ENCODE peak calls at places on chromosomes 7 and 10, in five cellular contexts. D is effector memory CD4-positive, alpha-beta T cell; S is heart left ventricle; V is GM23248; J is MM.1S. C is an unnamed sample.

GRCh38 chr10:114681542-114681941 is 23.5 kb upstream of the ABLIM1 start:
- DNase-seq in D (no peak), S (peak; percentile 51), V (no peak), J (no peak), C (no peak)

GRCh38 chr10:4354382-4354812 is 471.6 kb upstream of the AKR1E2 start:
- DNase-seq in D (no peak), S (no peak), V (peak; percentile 39), J (no peak), C (no peak)

GRCh38 chr7:138974103-138974502 is 7.1 kb downstream of the KIAA1549 start:
- DNase-seq in D (no peak), S (no peak), V (no peak), J (no peak), C (no peak)

GRCh38 chr10:102675887-102676616 is 31.8 kb downstream of the TRIM8 start:
- DNase-seq in D (no peak), S (no peak), V (peak; percentile 72), J (peak; percentile 51), C (peak; percentile 95)

GRCh38 chr7:134364619-134365037 is 47.9 kb upstream of the SLC35B4 start:
- DNase-seq in D (no peak), S (no peak), V (peak; percentile 85), J (no peak), C (no peak)

GRCh38 chr7:55550838-55551537 is 21.3 kb downstream of the VOPP1 start:
- DNase-seq in D (no peak), S (no peak), V (no peak), J (no peak), C (no peak)

GRCh38 chr10:26215923-26216576 is 524 bp upstream of the GAD2 start:
- DNase-seq in D (no peak), S (no peak), V (peak; percentile 66), J (no peak), C (peak; percentile 88)

GRCh38 chr10:100697070-100697469 is 48.3 kb upstream of the PAX2 start:
- DNase-seq in D (no peak), S (no peak), V (peak; percentile 51), J (no peak), C (peak; percentile 79)

GRCh38 chr7:114639456-114639855 is 224.8 kb downstream of the FOXP2 start:
- DNase-seq in D (no peak), S (no peak), V (no peak), J (no peak), C (no peak)

GRCh38 chr10:127161482-127161881 is 34.9 kb downstream of the INSYN2A start:
- DNase-seq in D (no peak), S (no peak), V (no peak), J (no peak), C (no peak)

GRCh38 chr7:17487343-17487742 is 188.9 kb downstream of the AHR start:
- DNase-seq in D (no peak), S (no peak), V (no peak), J (no peak), C (no peak)

GRCh38 chr10:78165617-78166016 is 132.0 kb downstream of the RPS24 start:
- DNase-seq in D (no peak), S (no peak), V (no peak), J (no peak), C (no peak)

GRCh38 chr7:139774376-139774775 is 3.4 kb downstream of the HIPK2 start:
- DNase-seq in D (no peak), S (no peak), V (peak; percentile 90), J (no peak), C (peak; percentile 40)

GRCh38 chr10:93701903-93702277 is 502 bp downstream of the FRA10AC1 start:
- DNase-seq in D (peak; percentile 2), S (no peak), V (peak; percentile 72), J (no peak), C (peak; percentile 40)

GRCh38 chr10:121598261-121599249 is at the start of gene FGFR2:
- DNase-seq in D (no peak), S (peak; percentile 69), V (peak; percentile 67), J (peak; percentile 61), C (peak; percentile 82)

GRCh38 chr10:118543714-118544400 is 51.6 kb downstream of the PRLHR start:
- DNase-seq in D (peak; percentile 12), S (no peak), V (peak; percentile 75), J (peak; percentile 63), C (peak; percentile 47)

GRCh38 chr7:27198138-27198841 is 1.6 kb downstream of the HOXA13 start:
- DNase-seq in D (no peak), S (no peak), V (no peak), J (no peak), C (no peak)

GRCh38 chr7:13949450-13949849 is 40.0 kb downstream of the ETV1 start:
- DNase-seq in D (no peak), S (no peak), V (no peak), J (no peak), C (no peak)

GRCh38 chr10:71790749-71791440 is 17.6 kb upstream of the VSIR start:
- DNase-seq in D (no peak), S (no peak), V (no peak), J (no peak), C (no peak)

GRCh38 chr10:76667307-76668012 is 970.1 kb downstream of the KCNMA1 start:
- DNase-seq in D (no peak), S (no peak), V (no peak), J (no peak), C (no peak)

GRCh38 chr7:149869867-149870266 is 3.9 kb upstream of the ATP6V0E2 start:
- DNase-seq in D (no peak), S (no peak), V (no peak), J (peak; percentile 40), C (no peak)

GRCh38 chr7:22771829-22772228 is 44.8 kb downstream of the IL6 start:
- DNase-seq in D (no peak), S (no peak), V (no peak), J (no peak), C (no peak)

GRCh38 chr10:108360187-108360586 is 1195.7 kb upstream of the SORCS1 start:
- DNase-seq in D (no peak), S (no peak), V (peak; percentile 65), J (no peak), C (no peak)

GRCh38 chr7:2602736-2603387 is 28.9 kb upstream of the TTYH3 start:
- DNase-seq in D (no peak), S (no peak), V (no peak), J (no peak), C (no peak)

GRCh38 chr7:33939121-33939520 is 33.8 kb downstream of the BMPER start:
- DNase-seq in D (no peak), S (no peak), V (no peak), J (no peak), C (no peak)

DNA sequence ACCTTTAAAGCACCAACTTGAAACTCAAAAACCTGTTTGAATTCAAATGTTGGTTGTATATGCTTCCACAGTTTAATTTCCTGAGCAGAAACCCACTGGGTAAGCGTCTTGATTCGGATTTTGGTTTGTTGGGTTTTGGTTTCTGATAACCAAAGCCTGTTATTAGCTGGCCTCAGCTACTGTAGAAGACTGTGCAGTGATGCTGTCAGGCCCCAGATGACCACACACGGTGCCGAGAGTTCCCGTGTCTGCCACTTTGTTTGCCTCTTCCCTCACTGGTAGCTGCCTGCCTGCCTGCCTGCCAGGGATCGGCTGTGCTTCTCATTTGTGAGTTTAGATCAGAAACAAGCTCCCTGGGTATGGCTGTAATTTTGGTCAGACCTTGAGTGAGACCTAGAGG is 5.6 kb downstream of the MDH2 start:
- DNase-seq in D (no peak), S (no peak), V (no peak), J (no peak), C (no peak)
- H3K27ac ChIP-seq in D (no peak overlapping the region), S (no peak overlapping the region), V (peak overlapping the region; percentile 80), J (no peak overlapping the region), C (peak overlapping the region; percentile 60)

GRCh38 chr10:31582365-31583052 is 263.5 kb downstream of the ZEB1 start:
- DNase-seq in D (no peak), S (no peak), V (peak; percentile 39), J (no peak), C (no peak)
- H3K4me1 ChIP-seq in D (no peaks in the 10 kb centered on the region), S (peaks cover 30% of the 10 kb centered on the region), V (peaks cover 8% of the 10 kb centered on the region), J (no peaks in the 10 kb centered on the region), C (no peaks in the 10 kb centered on the region)

GRCh38 chr10:49187044-49187484 is 1.1 kb downstream of the TMEM273 start:
- DNase-seq in D (no peak), S (peak; percentile 53), V (no peak), J (no peak), C (no peak)
- H3K27ac ChIP-seq in D (peak overlapping the region; percentile 68), S (peak overlapping the region; percentile 76), V (no peak overlapping the region), J (no peak overlapping the region), C (no peak overlapping the region)

DNA sequence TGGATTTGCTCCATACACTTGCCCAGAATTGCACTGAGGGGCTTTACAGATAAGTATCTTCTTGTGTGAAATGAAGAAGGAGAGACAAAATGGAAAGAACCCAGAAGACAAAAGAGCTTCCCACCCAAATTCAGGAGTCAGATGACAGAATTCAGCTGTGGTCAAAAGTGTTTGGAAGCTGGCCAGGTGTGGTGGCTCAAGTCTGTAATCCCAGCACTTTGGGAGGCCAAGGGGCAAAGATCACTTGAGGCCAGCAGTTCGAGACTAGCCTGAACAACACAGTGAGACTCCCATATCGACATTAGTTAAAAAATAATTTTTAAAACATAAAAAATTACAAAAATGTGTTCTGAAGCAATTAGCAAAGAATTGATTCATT is 27.1 kb downstream of the DUSP5 start:
- DNase-seq in D (no peak), S (no peak), V (no peak), J (no peak), C (no peak)
- H3K4me1 ChIP-seq in D (peaks cover 15% of the 10 kb centered on the region), S (no peaks in the 10 kb centered on the region), V (peaks cover 65% of the 10 kb centered on the region), J (peaks cover 35% of the 10 kb centered on the region), C (no peaks in the 10 kb centered on the region)

GRCh38 chr7:107850671-107851070 is 40.3 kb upstream of the DLD start:
- DNase-seq in D (no peak), S (no peak), V (peak; percentile 19), J (no peak), C (peak; percentile 9)
- H3K27ac ChIP-seq in D (no peak overlapping the region), S (no peak overlapping the region), V (no peak overlapping the region), J (no peak overlapping the region), C (no peak overlapping the region)

DNA sequence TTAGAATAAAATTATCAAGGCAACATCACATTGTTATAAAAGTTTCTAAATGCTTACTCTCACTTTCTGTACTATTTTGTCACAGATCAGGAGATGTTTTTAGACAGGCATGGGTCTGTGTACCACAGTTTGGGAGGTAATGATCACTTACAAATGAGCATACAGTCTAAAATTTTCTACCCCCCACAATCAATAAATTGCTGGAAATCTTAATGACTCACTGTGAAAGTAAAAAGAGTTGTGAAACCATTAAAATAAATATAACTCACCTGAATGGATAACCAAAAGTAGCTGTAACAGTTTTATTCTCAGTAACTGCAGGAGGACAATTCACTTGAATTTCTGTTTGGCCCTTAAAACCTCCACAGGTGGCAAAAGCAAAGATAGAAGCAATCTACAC is 13.2 kb downstream of the SYPL1 start:
- DNase-seq in D (no peak), S (no peak), V (no peak), J (no peak), C (no peak)
- H3K4me1 ChIP-seq in D (no peaks in the 10 kb centered on the region), S (peaks cover 45% of the 10 kb centered on the region), V (no peaks in the 10 kb centered on the region), J (peaks cover 21% of the 10 kb centered on the region), C (peaks cover 17% of the 10 kb centered on the region)

C was measured in cardiac muscle cell.